ENCODE peak calls at places on chromosomes 11 and 22, in eight cellular contexts. J, E, W, F, I, D, T and L are unnamed samples.

GRCh38 chr22:27973851-27974250 is 54.8 kb upstream of the PITPNB start:
- DNase-seq in T (no peak), W (no peak), I (no peak), E (no peak), F (no peak), J (no peak), D (no peak), L (no peak)

GRCh38 chr11:692824-693414 is 2.1 kb downstream of the DEAF1 start:
- DNase-seq in J (no peak), W (no peak), F (no peak), T (peak; percentile 8), E (no peak), D (no peak), I (no peak), L (no peak)

GRCh38 chr22:17770180-17771077 is 3.8 kb downstream of the BID start:
- DNase-seq in E (no peak), T (no peak), D (no peak), W (no peak), J (no peak), I (no peak), F (no peak), L (no peak)

GRCh38 chr11:108241370-108242037 is 18.6 kb downstream of the ATM start:
- DNase-seq in I (peak; percentile 20), F (no peak), J (no peak), W (no peak), T (no peak), D (no peak), E (no peak), L (peak; percentile 48)

GRCh38 chr11:12581923-12582322 is 92.3 kb upstream of the TEAD1 start:
- DNase-seq in F (peak; percentile 24), J (no peak), E (no peak), D (no peak), T (no peak), W (no peak), I (peak; percentile 88), L (no peak)

GRCh38 chr11:124538019-124538418 is 5.4 kb downstream of the OR8B12 start:
- DNase-seq in E (no peak), J (no peak), I (peak; percentile 58), D (no peak), F (no peak), T (no peak), W (no peak), L (no peak)

GRCh38 chr11:130527648-130528300 is 79.3 kb downstream of the ADAMTS15 start:
- DNase-seq in I (peak; percentile 60), J (no peak), F (no peak), T (no peak), W (no peak), D (no peak), E (no peak), L (no peak)

GRCh38 chr22:31944700-31945477 is 554 bp downstream of the YWHAH start:
- DNase-seq in T (no peak), J (peak; percentile 79), W (no peak), I (no peak), F (peak; percentile 16), E (peak; percentile 33), D (peak; percentile 37), L (peak; percentile 57)

GRCh38 chr22:46481386-46481785 is 56.0 kb downstream of the CELSR1 start:
- DNase-seq in W (no peak), T (no peak), D (no peak), J (no peak), E (no peak), I (no peak), F (no peak), L (no peak)

GRCh38 chr11:94650756-94651155 is 83.6 kb downstream of the PIWIL4 start:
- DNase-seq in T (no peak), F (no peak), J (peak; percentile 51), W (peak; percentile 87), I (peak; percentile 69), D (no peak), E (peak; percentile 31), L (no peak)

GRCh38 chr11:36792870-36793541 is 195.0 kb upstream of the RAG2 start:
- DNase-seq in I (no peak), D (no peak), J (peak; percentile 35), F (no peak), E (no peak), T (no peak), W (no peak), L (no peak)

GRCh38 chr11:22669368-22669767 is 3.0 kb downstream of the GAS2 start:
- DNase-seq in J (no peak), D (no peak), W (no peak), F (no peak), I (no peak), T (no peak), E (no peak), L (no peak)

GRCh38 chr11:99423435-99423983 is 402.8 kb downstream of the CNTN5 start:
- DNase-seq in E (no peak), W (no peak), F (no peak), T (no peak), I (no peak), D (no peak), J (no peak), L (no peak)

GRCh38 chr11:460331-461199 is 10.5 kb downstream of the PTDSS2 start:
- DNase-seq in T (no peak), E (no peak), W (no peak), D (no peak), F (peak; percentile 44), J (no peak), I (no peak), L (peak; percentile 37)

GRCh38 chr11:43866520-43866919 is 14.1 kb upstream of the ALKBH3 start:
- DNase-seq in F (no peak), I (peak; percentile 80), W (no peak), E (no peak), T (no peak), D (no peak), J (no peak), L (no peak)

GRCh38 chr11:76049506-76049905 is 156.8 kb downstream of the WNT11 start:
- DNase-seq in J (no peak), I (no peak), E (no peak), W (no peak), D (no peak), F (no peak), T (no peak), L (no peak)

GRCh38 chr11:44880953-44881352 is 69.7 kb downstream of the TP53I11 start:
- DNase-seq in E (no peak), D (no peak), W (no peak), I (no peak), T (no peak), J (no peak), F (no peak), L (no peak)

GRCh38 chr22:27724706-27725105 is 76.8 kb downstream of the MN1 start:
- DNase-seq in J (no peak), I (peak; percentile 10), D (no peak), T (no peak), F (no peak), E (no peak), W (no peak), L (no peak)

GRCh38 chr11:63745304-63746170 is 23.0 kb downstream of the ZFTA start:
- DNase-seq in W (no peak), D (no peak), J (no peak), T (no peak), F (no peak), E (no peak), I (no peak), L (peak; percentile 65)

GRCh38 chr11:2901854-2902783 is 16.5 kb upstream of the CDKN1C start:
- DNase-seq in W (peak; percentile 96), F (peak; percentile 95), E (peak; percentile 93), D (peak; percentile 99), I (peak; percentile 87), J (peak; percentile 95), T (peak; percentile 66), L (peak; percentile 88)
- TF ChIP-seq POLR2A in W (peak; percentile 47), F (peak; percentile 37), E (peak; percentile 44), D (no peak), I (no peak), J (peak; percentile 19), T (peak; percentile 88), L (peak; percentile 45)

GRCh38 chr11:117887431-117888139 is 11.1 kb upstream of the FXYD6 start:
- DNase-seq in D (no peak), T (no peak), I (no peak), W (no peak), E (no peak), F (no peak), J (no peak), L (no peak)
- TF ChIP-seq POLR2A in D (no peak), T (no peak), I (no peak), W (no peak), E (no peak), F (no peak), J (no peak), L (no peak)

DNA sequence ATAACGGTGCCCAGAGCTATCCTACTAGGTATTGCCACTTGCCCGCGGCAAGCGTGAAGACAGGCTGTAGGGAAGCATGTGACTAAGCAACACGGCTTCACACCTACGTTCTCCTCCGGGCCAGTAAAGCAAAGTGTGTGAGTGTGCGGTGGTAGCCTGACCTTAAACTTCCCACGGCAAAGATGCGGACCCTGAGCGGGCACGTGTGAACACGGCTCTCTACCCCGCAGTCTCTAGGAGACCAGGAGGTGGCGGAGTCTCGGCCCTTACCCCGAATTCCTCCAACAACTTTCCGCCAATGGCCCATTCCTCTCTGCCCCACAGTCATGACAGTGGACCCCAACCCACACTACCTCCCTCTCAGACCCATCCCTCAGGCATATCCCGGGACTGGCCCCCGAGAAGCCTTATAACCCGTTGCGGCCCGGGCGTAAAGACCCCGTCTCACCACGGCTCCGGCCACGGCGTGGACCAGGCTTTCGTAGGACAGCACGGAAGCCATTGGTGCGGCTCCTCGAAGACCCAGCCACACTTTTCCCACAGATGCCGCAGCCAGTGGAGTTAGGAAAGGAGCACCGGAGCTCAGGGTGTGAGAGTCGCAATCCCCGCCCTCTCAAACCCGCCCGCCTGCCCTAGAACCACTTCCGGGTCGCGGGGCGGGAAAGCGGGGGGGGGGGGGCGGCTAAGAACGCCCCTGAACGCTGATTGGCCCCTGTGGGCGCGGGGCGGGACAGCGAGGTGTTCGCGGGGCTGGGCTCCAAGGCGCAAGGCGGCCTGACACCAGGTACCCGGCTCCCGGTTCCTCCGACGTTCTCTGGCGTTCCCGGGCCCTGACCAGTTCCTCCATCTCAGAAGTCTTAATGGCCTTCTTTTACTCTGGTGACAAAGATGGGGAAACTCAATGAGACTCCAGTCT is at the start of gene SLC25A17:
- DNase-seq in F (peak; percentile 78), T (peak; percentile 39), I (peak; percentile 69), D (peak; percentile 90), E (peak; percentile 78), W (peak; percentile 90), J (peak; percentile 93), L (peak; percentile 92)
- TF ChIP-seq POLR2A in F (peak; percentile 55), T (peak; percentile 70), I (peak; percentile 65), D (peak; percentile 64), E (peak; percentile 66), W (peak; percentile 51), J (no peak), L (peak; percentile 68)

GRCh38 chr22:40177738-40178416 is at the start of gene TNRC6B:
- DNase-seq in W (peak; percentile 67), E (peak; percentile 43), F (peak; percentile 59), J (peak; percentile 52), T (peak; percentile 98), D (peak; percentile 30), I (peak; percentile 98), L (peak; percentile 98)
- TF ChIP-seq POLR2A in W (peak; percentile 94), E (peak; percentile 92), F (peak; percentile 54), J (peak; percentile 82), T (peak; percentile 91), D (peak; percentile 99), I (peak; percentile 98), L (peak; percentile 99)